ENCODE peak calls at places on chromosomes 12 and 14, in eight cellular contexts. One of them, this sample, is unnamed.

GRCh38 chr12:81224626-81225025 is 146.7 kb downstream of the ACSS3 start:
- DNase-seq in suprapubic skin: no peak
- DNase-seq in transverse colon: no peak
- DNase-seq in endothelial cell of umbilical vein: no peak
- DNase-seq in stomach: no peak
- DNase-seq in spleen: no peak
- DNase-seq in breast epithelium: no peak
- DNase-seq in prostate gland: no peak
- DNase-seq in this sample: no peak

GRCh38 chr12:132141976-132142678 is 2.0 kb downstream of the DDX51 start:
- DNase-seq in suprapubic skin: peak
- DNase-seq in transverse colon: no peak
- DNase-seq in endothelial cell of umbilical vein: no peak
- DNase-seq in stomach: no peak
- DNase-seq in spleen: peak
- DNase-seq in breast epithelium: no peak
- DNase-seq in prostate gland: no peak
- DNase-seq in this sample: no peak

GRCh38 chr14:93824518-93825234 is 36.4 kb upstream of the PRIMA1 start:
- DNase-seq in suprapubic skin: peak
- DNase-seq in transverse colon: no peak
- DNase-seq in endothelial cell of umbilical vein: no peak
- DNase-seq in stomach: no peak
- DNase-seq in spleen: no peak
- DNase-seq in breast epithelium: no peak
- DNase-seq in prostate gland: no peak
- DNase-seq in this sample: no peak

GRCh38 chr12:81591256-81591655 is 167.9 kb downstream of the PPFIA2 start:
- DNase-seq in suprapubic skin: no peak
- DNase-seq in transverse colon: no peak
- DNase-seq in endothelial cell of umbilical vein: no peak
- DNase-seq in stomach: no peak
- DNase-seq in spleen: peak
- DNase-seq in breast epithelium: no peak
- DNase-seq in prostate gland: no peak
- DNase-seq in this sample: no peak

GRCh38 chr12:125491585-125491984 is 426.4 kb downstream of the AACS start:
- DNase-seq in suprapubic skin: no peak
- DNase-seq in transverse colon: no peak
- DNase-seq in endothelial cell of umbilical vein: no peak
- DNase-seq in stomach: no peak
- DNase-seq in spleen: no peak
- DNase-seq in breast epithelium: no peak
- DNase-seq in prostate gland: no peak
- DNase-seq in this sample: no peak

GRCh38 chr14:22918519-22918808 is 485 bp downstream of the RBM23 start:
- DNase-seq in suprapubic skin: no peak
- DNase-seq in transverse colon: no peak
- DNase-seq in endothelial cell of umbilical vein: no peak
- DNase-seq in stomach: no peak
- DNase-seq in spleen: no peak
- DNase-seq in breast epithelium: no peak
- DNase-seq in prostate gland: no peak
- DNase-seq in this sample: no peak

GRCh38 chr14:94291906-94292525 is 1.1 kb downstream of the SERPINA10 start:
- DNase-seq in suprapubic skin: no peak
- DNase-seq in transverse colon: no peak
- DNase-seq in endothelial cell of umbilical vein: no peak
- DNase-seq in stomach: no peak
- DNase-seq in spleen: no peak
- DNase-seq in breast epithelium: no peak
- DNase-seq in prostate gland: no peak
- DNase-seq in this sample: no peak

GRCh38 chr12:28951941-28952340 is 197.1 kb upstream of the FAR2 start:
- DNase-seq in suprapubic skin: no peak
- DNase-seq in transverse colon: no peak
- DNase-seq in endothelial cell of umbilical vein: no peak
- DNase-seq in stomach: no peak
- DNase-seq in spleen: no peak
- DNase-seq in breast epithelium: no peak
- DNase-seq in prostate gland: no peak
- DNase-seq in this sample: no peak

GRCh38 chr12:75853621-75854020 is 178.0 kb downstream of the PHLDA1 start:
- DNase-seq in suprapubic skin: no peak
- DNase-seq in transverse colon: no peak
- DNase-seq in endothelial cell of umbilical vein: no peak
- DNase-seq in stomach: no peak
- DNase-seq in spleen: no peak
- DNase-seq in breast epithelium: no peak
- DNase-seq in prostate gland: no peak
- DNase-seq in this sample: no peak

GRCh38 chr14:69768873-69769272 is 1.9 kb downstream of the SRSF5 start:
- DNase-seq in suprapubic skin: no peak
- DNase-seq in transverse colon: no peak
- DNase-seq in endothelial cell of umbilical vein: peak
- DNase-seq in stomach: no peak
- DNase-seq in spleen: no peak
- DNase-seq in breast epithelium: no peak
- DNase-seq in prostate gland: no peak
- DNase-seq in this sample: no peak

GRCh38 chr12:116598341-116599284 is 39.4 kb downstream of the MAP1LC3B2 start:
- DNase-seq in suprapubic skin: no peak
- DNase-seq in transverse colon: no peak
- DNase-seq in endothelial cell of umbilical vein: no peak
- DNase-seq in stomach: no peak
- DNase-seq in spleen: no peak
- DNase-seq in breast epithelium: no peak
- DNase-seq in prostate gland: no peak
- DNase-seq in this sample: no peak

GRCh38 chr14:34691173-34691572 is 23.2 kb downstream of the CFL2 start:
- DNase-seq in suprapubic skin: no peak
- DNase-seq in transverse colon: no peak
- DNase-seq in endothelial cell of umbilical vein: no peak
- DNase-seq in stomach: no peak
- DNase-seq in spleen: no peak
- DNase-seq in breast epithelium: no peak
- DNase-seq in prostate gland: no peak
- DNase-seq in this sample: no peak

GRCh38 chr14:34075826-34076225 is 125.0 kb upstream of the EGLN3 start:
- DNase-seq in suprapubic skin: no peak
- DNase-seq in transverse colon: no peak
- DNase-seq in endothelial cell of umbilical vein: no peak
- DNase-seq in stomach: no peak
- DNase-seq in spleen: no peak
- DNase-seq in breast epithelium: no peak
- DNase-seq in prostate gland: no peak
- DNase-seq in this sample: no peak

GRCh38 chr12:111066744-111067437 is 146.5 kb upstream of the MYL2 start:
- DNase-seq in suprapubic skin: no peak
- DNase-seq in transverse colon: no peak
- DNase-seq in endothelial cell of umbilical vein: no peak
- DNase-seq in stomach: no peak
- DNase-seq in spleen: peak
- DNase-seq in breast epithelium: no peak
- DNase-seq in prostate gland: no peak
- DNase-seq in this sample: no peak

DNA sequence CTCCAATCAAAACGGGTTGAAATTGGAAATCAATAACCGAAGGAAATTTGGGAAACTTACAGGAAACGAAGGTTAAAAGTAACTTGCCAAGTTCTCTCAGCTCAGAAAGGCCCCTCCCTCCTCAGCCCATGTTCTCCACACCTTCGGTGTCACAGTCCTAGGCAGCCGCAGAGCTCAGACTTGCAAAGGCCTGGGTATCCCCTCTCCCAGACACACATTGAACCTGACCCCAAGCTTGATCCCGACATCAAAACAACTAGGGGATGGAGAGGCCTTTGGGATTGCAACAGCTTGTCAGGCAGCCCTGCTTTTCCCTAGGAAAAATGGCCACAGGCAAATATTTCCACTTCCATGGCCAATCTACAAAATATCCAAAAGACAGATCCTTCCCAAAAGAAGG is 35.5 kb upstream of the PNMA1 start:
- DNase-seq in suprapubic skin: no peak
- DNase-seq in transverse colon: no peak
- DNase-seq in endothelial cell of umbilical vein: no peak
- DNase-seq in stomach: no peak
- DNase-seq in spleen: peak
- DNase-seq in breast epithelium: no peak
- DNase-seq in prostate gland: no peak
- DNase-seq in this sample: no peak
- TF ChIP-seq POLR2A in suprapubic skin: no peak
- TF ChIP-seq POLR2A in transverse colon: no peak
- TF ChIP-seq POLR2A in endothelial cell of umbilical vein: no peak
- TF ChIP-seq POLR2A in stomach: no peak
- TF ChIP-seq POLR2A in spleen: no peak
- TF ChIP-seq POLR2A in breast epithelium: no peak
- TF ChIP-seq POLR2A in prostate gland: no peak
- TF ChIP-seq POLR2A in this sample: no peak

GRCh38 chr14:99707420-99707819 is 23.3 kb downstream of the CYP46A1 start:
- DNase-seq in suprapubic skin: peak
- DNase-seq in transverse colon: no peak
- DNase-seq in endothelial cell of umbilical vein: no peak
- DNase-seq in stomach: no peak
- DNase-seq in spleen: no peak
- DNase-seq in breast epithelium: peak
- DNase-seq in prostate gland: no peak
- DNase-seq in this sample: no peak

GRCh38 chr14:99704037-99704436 is 19.9 kb downstream of the CYP46A1 start:
- DNase-seq in suprapubic skin: no peak
- DNase-seq in transverse colon: no peak
- DNase-seq in endothelial cell of umbilical vein: no peak
- DNase-seq in stomach: no peak
- DNase-seq in spleen: no peak
- DNase-seq in breast epithelium: no peak
- DNase-seq in prostate gland: no peak
- DNase-seq in this sample: no peak

GRCh38 chr14:99706121-99706900 is 22.2 kb downstream of the CYP46A1 start:
- DNase-seq in suprapubic skin: peak
- DNase-seq in transverse colon: no peak
- DNase-seq in endothelial cell of umbilical vein: no peak
- DNase-seq in stomach: no peak
- DNase-seq in spleen: no peak
- DNase-seq in breast epithelium: peak
- DNase-seq in prostate gland: no peak
- DNase-seq in this sample: no peak

GRCh38 chr14:99708449-99708848 is 24.4 kb downstream of the CYP46A1 start:
- DNase-seq in suprapubic skin: peak
- DNase-seq in transverse colon: no peak
- DNase-seq in endothelial cell of umbilical vein: no peak
- DNase-seq in stomach: no peak
- DNase-seq in spleen: no peak
- DNase-seq in breast epithelium: peak
- DNase-seq in prostate gland: no peak
- DNase-seq in this sample: no peak

GRCh38 chr14:99707921-99708320 is 23.8 kb downstream of the CYP46A1 start:
- DNase-seq in suprapubic skin: peak
- DNase-seq in transverse colon: no peak
- DNase-seq in endothelial cell of umbilical vein: no peak
- DNase-seq in stomach: no peak
- DNase-seq in spleen: no peak
- DNase-seq in breast epithelium: peak
- DNase-seq in prostate gland: no peak
- DNase-seq in this sample: no peak
- TF ChIP-seq POLR2AphosphoS5 in suprapubic skin: no peak
- TF ChIP-seq POLR2AphosphoS5 in transverse colon: no peak
- TF ChIP-seq POLR2AphosphoS5 in endothelial cell of umbilical vein: no peak
- TF ChIP-seq POLR2AphosphoS5 in stomach: no peak
- TF ChIP-seq POLR2AphosphoS5 in spleen: no peak
- TF ChIP-seq POLR2AphosphoS5 in breast epithelium: no peak
- TF ChIP-seq POLR2AphosphoS5 in prostate gland: no peak
- TF ChIP-seq POLR2AphosphoS5 in this sample: no peak

DNA sequence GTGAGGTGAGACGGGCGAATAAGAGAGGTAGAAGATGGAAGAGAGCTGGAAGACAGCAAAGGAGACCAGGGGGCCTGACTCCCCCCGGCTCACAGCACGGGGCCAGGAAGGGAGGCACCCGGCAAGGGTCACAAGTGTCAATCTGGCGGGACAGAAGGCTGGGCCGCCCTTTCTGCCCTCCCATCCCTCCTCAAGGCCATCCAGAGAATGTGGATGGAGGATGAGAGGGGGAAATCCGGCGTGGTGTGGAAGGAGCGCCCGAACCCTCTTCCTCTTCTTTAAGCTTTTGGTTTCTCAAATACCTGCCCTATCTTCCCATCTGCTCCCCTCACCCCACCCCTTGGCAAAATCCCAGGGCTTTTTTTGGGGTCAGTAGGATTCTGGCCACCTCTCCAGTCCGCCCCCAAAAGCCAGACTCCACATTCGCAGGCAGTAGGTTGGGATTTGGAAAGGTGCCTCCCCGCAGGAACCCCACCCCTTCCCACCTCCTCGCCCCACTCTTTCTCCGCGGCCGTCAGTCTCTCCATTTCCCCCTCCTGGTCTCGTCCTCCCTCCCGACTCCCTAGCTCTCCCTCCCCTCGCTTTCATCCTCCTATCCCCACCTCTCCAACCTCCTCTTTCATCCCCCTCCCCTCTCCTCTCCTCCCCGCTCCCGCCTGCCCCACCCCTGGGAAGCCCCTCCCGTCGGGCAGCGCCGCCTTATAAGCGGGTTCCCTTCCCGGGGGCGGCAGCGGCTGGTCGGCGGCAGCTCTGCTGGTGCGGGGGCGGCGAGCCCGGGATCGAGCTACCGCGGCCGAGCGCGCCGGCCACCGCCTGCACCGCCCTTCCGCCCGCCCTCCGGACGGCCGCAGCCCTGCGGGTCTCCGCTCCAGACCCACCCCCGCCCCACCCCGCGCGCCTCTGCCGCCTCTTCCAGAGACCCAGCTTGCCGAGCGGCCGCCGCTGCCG is at the start of gene PTMS:
- DNase-seq in suprapubic skin: peak
- DNase-seq in transverse colon: peak
- DNase-seq in endothelial cell of umbilical vein: peak
- DNase-seq in stomach: peak
- DNase-seq in spleen: peak
- DNase-seq in breast epithelium: peak
- DNase-seq in prostate gland: peak
- DNase-seq in this sample: no peak
- TF ChIP-seq POLR2A in suprapubic skin: no peak
- TF ChIP-seq POLR2A in transverse colon: peak
- TF ChIP-seq POLR2A in endothelial cell of umbilical vein: peak
- TF ChIP-seq POLR2A in stomach: no peak
- TF ChIP-seq POLR2A in spleen: peak
- TF ChIP-seq POLR2A in breast epithelium: peak
- TF ChIP-seq POLR2A in prostate gland: peak
- TF ChIP-seq POLR2A in this sample: peak

DNA sequence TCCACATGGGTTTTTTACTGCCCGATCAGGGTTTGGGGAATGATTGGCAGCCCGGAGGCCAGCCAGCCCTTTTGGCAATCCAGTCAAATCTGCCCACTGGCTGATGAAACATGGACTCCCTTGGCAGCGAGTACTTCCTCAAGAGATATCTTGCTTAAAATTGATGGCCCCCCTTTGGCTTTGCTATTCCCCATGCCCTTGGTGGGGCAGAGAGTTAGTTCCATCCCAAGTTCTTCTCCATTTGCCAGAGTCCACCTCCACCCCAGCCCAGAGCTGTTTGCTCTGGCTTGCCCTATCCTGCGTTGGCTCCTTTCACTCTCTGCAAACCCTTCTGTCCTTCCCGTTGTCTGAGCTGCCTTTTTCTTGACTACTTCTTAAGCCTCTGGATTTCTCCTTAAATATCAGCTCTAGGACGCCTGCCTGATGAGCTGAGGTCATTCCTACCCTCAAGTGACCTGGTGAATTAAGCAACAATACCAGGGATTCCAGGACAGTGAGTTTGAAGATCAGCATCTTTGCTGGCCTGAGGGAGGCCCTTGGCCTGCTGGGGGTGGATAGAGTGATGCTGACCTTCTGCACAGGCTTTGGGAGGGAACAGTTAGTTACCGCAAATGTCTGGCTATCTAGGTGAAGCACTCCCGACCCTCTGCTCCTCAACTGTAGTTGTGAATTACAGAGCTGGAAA is 212.0 kb downstream of the CACNA1C start:
- DNase-seq in suprapubic skin: no peak
- DNase-seq in transverse colon: peak
- DNase-seq in endothelial cell of umbilical vein: no peak
- DNase-seq in stomach: no peak
- DNase-seq in spleen: no peak
- DNase-seq in breast epithelium: peak
- DNase-seq in prostate gland: no peak
- DNase-seq in this sample: no peak
- TF ChIP-seq POLR2AphosphoS5 in suprapubic skin: no peak
- TF ChIP-seq POLR2AphosphoS5 in transverse colon: peak
- TF ChIP-seq POLR2AphosphoS5 in endothelial cell of umbilical vein: no peak
- TF ChIP-seq POLR2AphosphoS5 in stomach: peak
- TF ChIP-seq POLR2AphosphoS5 in spleen: no peak
- TF ChIP-seq POLR2AphosphoS5 in breast epithelium: peak
- TF ChIP-seq POLR2AphosphoS5 in prostate gland: peak
- TF ChIP-seq POLR2AphosphoS5 in this sample: no peak